ENCODE peak calls at places on chromosomes 11 and 22, in eight cellular contexts. One of them, this sample, is unnamed.

GRCh38 chr11:128582496-128583366 is 4.6 kb downstream of the ETS1 start:
- DNase-seq in cardiac fibroblast: peak
- DNase-seq in stimulated activated CD4-positive, alpha-beta T cell treated with anti-CD3 and anti-CD28 coated beads, Interleukin-12 subunit alpha, Interleukin-12 subunit beta, amount 100 ng/mL, for 48 hours: no peak
- DNase-seq in activated CD4-positive, CD25-positive, alpha-beta regulatory T cell treated with anti-CD3 and anti-CD28 coated beads, Interleukin-2, amount 50 U/mL, for 72 hours: no peak
- DNase-seq in B cell: no peak
- DNase-seq in AG04450: peak
- DNase-seq in fibroblast of mammary gland: peak
- DNase-seq in RCC 7860: peak
- DNase-seq in this sample: peak

GRCh38 chr11:63667993-63668392 is 3.2 kb downstream of the ATL3 start:
- DNase-seq in stimulated activated CD4-positive, alpha-beta T cell treated with anti-CD3 and anti-CD28 coated beads, Interleukin-12 subunit alpha, Interleukin-12 subunit beta, amount 100 ng/mL, for 48 hours: no peak
- DNase-seq in cardiac fibroblast: peak
- DNase-seq in activated CD4-positive, CD25-positive, alpha-beta regulatory T cell treated with anti-CD3 and anti-CD28 coated beads, Interleukin-2, amount 50 U/mL, for 72 hours: no peak
- DNase-seq in B cell: no peak
- DNase-seq in AG04450: peak
- DNase-seq in fibroblast of mammary gland: peak
- DNase-seq in RCC 7860: peak
- DNase-seq in this sample: peak

GRCh38 chr11:17845431-17845881 is 110.9 kb downstream of the KCNC1 start:
- DNase-seq in fibroblast of mammary gland: peak
- DNase-seq in AG04450: peak
- DNase-seq in cardiac fibroblast: peak
- DNase-seq in RCC 7860: no peak
- DNase-seq in B cell: no peak
- DNase-seq in stimulated activated CD4-positive, alpha-beta T cell treated with anti-CD3 and anti-CD28 coated beads, Interleukin-12 subunit alpha, Interleukin-12 subunit beta, amount 100 ng/mL, for 48 hours: no peak
- DNase-seq in activated CD4-positive, CD25-positive, alpha-beta regulatory T cell treated with anti-CD3 and anti-CD28 coated beads, Interleukin-2, amount 50 U/mL, for 72 hours: no peak
- DNase-seq in this sample: no peak

GRCh38 chr11:114109206-114110090 is 49.9 kb downstream of the ZBTB16 start:
- DNase-seq in cardiac fibroblast: no peak
- DNase-seq in activated CD4-positive, CD25-positive, alpha-beta regulatory T cell treated with anti-CD3 and anti-CD28 coated beads, Interleukin-2, amount 50 U/mL, for 72 hours: no peak
- DNase-seq in stimulated activated CD4-positive, alpha-beta T cell treated with anti-CD3 and anti-CD28 coated beads, Interleukin-12 subunit alpha, Interleukin-12 subunit beta, amount 100 ng/mL, for 48 hours: no peak
- DNase-seq in fibroblast of mammary gland: peak
- DNase-seq in AG04450: no peak
- DNase-seq in B cell: no peak
- DNase-seq in RCC 7860: no peak
- DNase-seq in this sample: no peak

GRCh38 chr11:132072044-132072879 is 701.8 kb downstream of the NTM start:
- DNase-seq in B cell: no peak
- DNase-seq in stimulated activated CD4-positive, alpha-beta T cell treated with anti-CD3 and anti-CD28 coated beads, Interleukin-12 subunit alpha, Interleukin-12 subunit beta, amount 100 ng/mL, for 48 hours: no peak
- DNase-seq in AG04450: peak
- DNase-seq in activated CD4-positive, CD25-positive, alpha-beta regulatory T cell treated with anti-CD3 and anti-CD28 coated beads, Interleukin-2, amount 50 U/mL, for 72 hours: no peak
- DNase-seq in cardiac fibroblast: peak
- DNase-seq in fibroblast of mammary gland: peak
- DNase-seq in RCC 7860: peak
- DNase-seq in this sample: peak

GRCh38 chr22:17105143-17106129 is 15.7 kb downstream of the TMEM121B start:
- DNase-seq in activated CD4-positive, CD25-positive, alpha-beta regulatory T cell treated with anti-CD3 and anti-CD28 coated beads, Interleukin-2, amount 50 U/mL, for 72 hours: no peak
- DNase-seq in cardiac fibroblast: no peak
- DNase-seq in fibroblast of mammary gland: no peak
- DNase-seq in AG04450: no peak
- DNase-seq in RCC 7860: no peak
- DNase-seq in stimulated activated CD4-positive, alpha-beta T cell treated with anti-CD3 and anti-CD28 coated beads, Interleukin-12 subunit alpha, Interleukin-12 subunit beta, amount 100 ng/mL, for 48 hours: no peak
- DNase-seq in B cell: peak
- DNase-seq in this sample: no peak

GRCh38 chr11:31254411-31254810 is 115.1 kb downstream of the DCDC1 start:
- DNase-seq in cardiac fibroblast: peak
- DNase-seq in AG04450: no peak
- DNase-seq in fibroblast of mammary gland: peak
- DNase-seq in B cell: no peak
- DNase-seq in activated CD4-positive, CD25-positive, alpha-beta regulatory T cell treated with anti-CD3 and anti-CD28 coated beads, Interleukin-2, amount 50 U/mL, for 72 hours: no peak
- DNase-seq in stimulated activated CD4-positive, alpha-beta T cell treated with anti-CD3 and anti-CD28 coated beads, Interleukin-12 subunit alpha, Interleukin-12 subunit beta, amount 100 ng/mL, for 48 hours: no peak
- DNase-seq in RCC 7860: no peak
- DNase-seq in this sample: no peak

GRCh38 chr11:106309070-106309684 is 231.7 kb downstream of the AASDHPPT start:
- DNase-seq in AG04450: no peak
- DNase-seq in stimulated activated CD4-positive, alpha-beta T cell treated with anti-CD3 and anti-CD28 coated beads, Interleukin-12 subunit alpha, Interleukin-12 subunit beta, amount 100 ng/mL, for 48 hours: no peak
- DNase-seq in cardiac fibroblast: no peak
- DNase-seq in RCC 7860: no peak
- DNase-seq in B cell: no peak
- DNase-seq in activated CD4-positive, CD25-positive, alpha-beta regulatory T cell treated with anti-CD3 and anti-CD28 coated beads, Interleukin-2, amount 50 U/mL, for 72 hours: no peak
- DNase-seq in fibroblast of mammary gland: no peak
- DNase-seq in this sample: no peak

GRCh38 chr11:64592656-64593055 is 1.6 kb downstream of the SLC22A12 start:
- DNase-seq in cardiac fibroblast: no peak
- DNase-seq in B cell: no peak
- DNase-seq in fibroblast of mammary gland: no peak
- DNase-seq in AG04450: no peak
- DNase-seq in stimulated activated CD4-positive, alpha-beta T cell treated with anti-CD3 and anti-CD28 coated beads, Interleukin-12 subunit alpha, Interleukin-12 subunit beta, amount 100 ng/mL, for 48 hours: no peak
- DNase-seq in activated CD4-positive, CD25-positive, alpha-beta regulatory T cell treated with anti-CD3 and anti-CD28 coated beads, Interleukin-2, amount 50 U/mL, for 72 hours: no peak
- DNase-seq in RCC 7860: no peak
- DNase-seq in this sample: no peak

GRCh38 chr11:96168623-96169022 is 174.4 kb downstream of the MAML2 start:
- DNase-seq in B cell: no peak
- DNase-seq in fibroblast of mammary gland: peak
- DNase-seq in stimulated activated CD4-positive, alpha-beta T cell treated with anti-CD3 and anti-CD28 coated beads, Interleukin-12 subunit alpha, Interleukin-12 subunit beta, amount 100 ng/mL, for 48 hours: no peak
- DNase-seq in cardiac fibroblast: peak
- DNase-seq in RCC 7860: peak
- DNase-seq in AG04450: peak
- DNase-seq in activated CD4-positive, CD25-positive, alpha-beta regulatory T cell treated with anti-CD3 and anti-CD28 coated beads, Interleukin-2, amount 50 U/mL, for 72 hours: no peak
- DNase-seq in this sample: peak

GRCh38 chr11:11553595-11553994 is 68.2 kb downstream of the GALNT18 start:
- DNase-seq in stimulated activated CD4-positive, alpha-beta T cell treated with anti-CD3 and anti-CD28 coated beads, Interleukin-12 subunit alpha, Interleukin-12 subunit beta, amount 100 ng/mL, for 48 hours: no peak
- DNase-seq in activated CD4-positive, CD25-positive, alpha-beta regulatory T cell treated with anti-CD3 and anti-CD28 coated beads, Interleukin-2, amount 50 U/mL, for 72 hours: no peak
- DNase-seq in cardiac fibroblast: no peak
- DNase-seq in B cell: no peak
- DNase-seq in fibroblast of mammary gland: no peak
- DNase-seq in RCC 7860: no peak
- DNase-seq in AG04450: no peak
- DNase-seq in this sample: no peak

GRCh38 chr11:20937826-20938225 is 268.4 kb downstream of the NELL1 start:
- DNase-seq in stimulated activated CD4-positive, alpha-beta T cell treated with anti-CD3 and anti-CD28 coated beads, Interleukin-12 subunit alpha, Interleukin-12 subunit beta, amount 100 ng/mL, for 48 hours: no peak
- DNase-seq in B cell: no peak
- DNase-seq in activated CD4-positive, CD25-positive, alpha-beta regulatory T cell treated with anti-CD3 and anti-CD28 coated beads, Interleukin-2, amount 50 U/mL, for 72 hours: no peak
- DNase-seq in cardiac fibroblast: no peak
- DNase-seq in fibroblast of mammary gland: no peak
- DNase-seq in AG04450: no peak
- DNase-seq in RCC 7860: no peak
- DNase-seq in this sample: no peak

GRCh38 chr11:126723665-126724045 is 276.9 kb downstream of the KIRREL3 start:
- DNase-seq in RCC 7860: no peak
- DNase-seq in activated CD4-positive, CD25-positive, alpha-beta regulatory T cell treated with anti-CD3 and anti-CD28 coated beads, Interleukin-2, amount 50 U/mL, for 72 hours: no peak
- DNase-seq in cardiac fibroblast: no peak
- DNase-seq in fibroblast of mammary gland: peak
- DNase-seq in AG04450: no peak
- DNase-seq in stimulated activated CD4-positive, alpha-beta T cell treated with anti-CD3 and anti-CD28 coated beads, Interleukin-12 subunit alpha, Interleukin-12 subunit beta, amount 100 ng/mL, for 48 hours: no peak
- DNase-seq in B cell: no peak
- DNase-seq in this sample: no peak

GRCh38 chr11:131671764-131672163 is 301.3 kb downstream of the NTM start:
- DNase-seq in fibroblast of mammary gland: no peak
- DNase-seq in B cell: no peak
- DNase-seq in AG04450: no peak
- DNase-seq in cardiac fibroblast: no peak
- DNase-seq in RCC 7860: no peak
- DNase-seq in stimulated activated CD4-positive, alpha-beta T cell treated with anti-CD3 and anti-CD28 coated beads, Interleukin-12 subunit alpha, Interleukin-12 subunit beta, amount 100 ng/mL, for 48 hours: no peak
- DNase-seq in activated CD4-positive, CD25-positive, alpha-beta regulatory T cell treated with anti-CD3 and anti-CD28 coated beads, Interleukin-2, amount 50 U/mL, for 72 hours: no peak
- DNase-seq in this sample: no peak

GRCh38 chr11:75571625-75572024 is 9.6 kb downstream of the SERPINH1 start:
- DNase-seq in RCC 7860: no peak
- DNase-seq in AG04450: no peak
- DNase-seq in stimulated activated CD4-positive, alpha-beta T cell treated with anti-CD3 and anti-CD28 coated beads, Interleukin-12 subunit alpha, Interleukin-12 subunit beta, amount 100 ng/mL, for 48 hours: no peak
- DNase-seq in activated CD4-positive, CD25-positive, alpha-beta regulatory T cell treated with anti-CD3 and anti-CD28 coated beads, Interleukin-2, amount 50 U/mL, for 72 hours: no peak
- DNase-seq in fibroblast of mammary gland: no peak
- DNase-seq in B cell: no peak
- DNase-seq in cardiac fibroblast: no peak
- DNase-seq in this sample: no peak